ENCODE peak calls at places on chromosomes 2 and 18, in nine cellular contexts. W, K, T, U, M, Z, O, H and C are unnamed samples. For H3K4me1, the result is how much of the 10 kb centered on the place peaks cover.

GRCh38 chr2:187477041-187477440 is 29.0 kb upstream of the CALCRL start:
- DNase-seq in K (no peak), H (no peak), T (no peak), Z (no peak), U (no peak), W (peak), O (no peak), M (no peak), C (no peak)

GRCh38 chr18:77071711-77072292 is 60.8 kb downstream of the MBP start:
- DNase-seq in Z (peak), M (peak), U (no peak), T (no peak), H (no peak), K (peak), W (no peak), O (no peak), C (peak)

GRCh38 chr2:196925768-196926561 is 542 bp downstream of the PGAP1 start:
- DNase-seq in W (peak), T (peak), Z (peak), M (peak), H (peak), K (peak), U (peak), O (peak), C (peak)

GRCh38 chr2:38660282-38660681 is 5.6 kb upstream of the GALM start:
- DNase-seq in K (no peak), W (no peak), U (no peak), Z (no peak), O (no peak), H (no peak), M (no peak), T (no peak), C (no peak)

GRCh38 chr18:76823574-76823973 is 1.2 kb downstream of the ZNF236 start:
- DNase-seq in O (peak), M (peak), T (peak), W (no peak), U (peak), Z (no peak), H (peak), K (peak), C (no peak)

GRCh38 chr18:23583071-23583865 is 3.0 kb downstream of the NPC1 start:
- DNase-seq in H (no peak), T (no peak), W (no peak), Z (no peak), K (no peak), O (no peak), M (no peak), U (no peak), C (no peak)

GRCh38 chr18:74633652-74634352 is 36.1 kb downstream of the ZNF407 start:
- DNase-seq in W (no peak), Z (no peak), H (no peak), O (no peak), M (no peak), K (no peak), U (no peak), T (no peak), C (no peak)

GRCh38 chr2:66667288-66667780 is 232.4 kb downstream of the MEIS1 start:
- DNase-seq in Z (no peak), K (no peak), U (no peak), O (no peak), M (no peak), W (no peak), H (no peak), T (no peak), C (no peak)

GRCh38 chr2:55581875-55582547 is 35.4 kb downstream of the PPP4R3B start:
- DNase-seq in O (no peak), W (peak), M (peak), K (no peak), Z (no peak), U (no peak), H (no peak), T (no peak), C (peak)

GRCh38 chr2:108169982-108170625 is 69.7 kb upstream of the SULT1C3 start:
- DNase-seq in Z (no peak), K (peak), T (no peak), U (peak), O (peak), M (peak), H (peak), W (peak), C (no peak)

GRCh38 chr2:46540496-46541342 is 61.4 kb downstream of the TMEM247 start:
- DNase-seq in W (peak), K (peak), U (peak), M (peak), T (no peak), H (no peak), O (no peak), Z (no peak), C (peak)

GRCh38 chr2:150584081-150584480 is 96.6 kb upstream of the RND3 start:
- DNase-seq in W (no peak), K (no peak), O (no peak), M (no peak), Z (no peak), H (no peak), U (no peak), T (no peak), C (no peak)

GRCh38 chr18:80103231-80103630 is 5.8 kb upstream of the ADNP2 start:
- DNase-seq in W (no peak), K (no peak), O (no peak), T (no peak), M (peak), U (no peak), H (no peak), Z (no peak), C (no peak)

GRCh38 chr2:68483011-68483410 is 15.6 kb downstream of the APLF start:
- DNase-seq in H (no peak), M (no peak), U (peak), T (no peak), Z (no peak), K (no peak), O (peak), W (no peak), C (no peak)

GRCh38 chr2:215421859-215422461 is 13.9 kb downstream of the FN1 start:
- DNase-seq in O (no peak), T (no peak), M (peak), H (no peak), U (no peak), K (no peak), Z (no peak), W (no peak), C (no peak)

GRCh38 chr18:60404686-60405085 is 32.1 kb upstream of the MC4R start:
- DNase-seq in U (no peak), M (no peak), T (no peak), K (no peak), Z (no peak), H (no peak), W (no peak), O (no peak), C (no peak)

GRCh38 chr2:172048996-172049503 is 36.3 kb upstream of the DLX1 start:
- DNase-seq in H (no peak), T (no peak), W (no peak), U (no peak), M (no peak), Z (no peak), O (no peak), K (no peak), C (no peak)

GRCh38 chr18:36451454-36452251 is 154.1 kb downstream of the FHOD3 start:
- DNase-seq in H (no peak), W (no peak), T (no peak), Z (no peak), O (no peak), M (no peak), K (no peak), U (no peak), C (no peak)

GRCh38 chr18:75618146-75618545 is 190.6 kb upstream of the SMIM21 start:
- DNase-seq in U (no peak), O (no peak), Z (no peak), M (no peak), K (no peak), W (no peak), H (no peak), T (no peak), C (no peak)

GRCh38 chr18:35355140-35355618 is 11.0 kb upstream of the ZNF24 start:
- DNase-seq in W (peak), U (peak), M (peak), O (peak), T (no peak), H (peak), K (peak), Z (peak), C (peak)

GRCh38 chr2:237165405-237166276 is 80.0 kb downstream of the COPS8 start:
- DNase-seq in Z (no peak), T (no peak), H (peak), O (peak), K (peak), W (peak), U (peak), M (peak), C (no peak)

GRCh38 chr18:58691256-58691655 is 20.0 kb downstream of the MALT1 start:
- DNase-seq in O (no peak), W (no peak), Z (no peak), H (no peak), M (no peak), T (no peak), U (no peak), K (no peak), C (no peak)

GRCh38 chr2:47300609-47301276 is 102.2 kb upstream of the MSH2 start:
- DNase-seq in Z (no peak), W (no peak), H (no peak), K (no peak), T (no peak), M (no peak), O (no peak), U (no peak), C (no peak)

GRCh38 chr2:40244251-40245010 is 207.5 kb downstream of the SLC8A1 start:
- DNase-seq in M (peak), K (peak), H (peak), U (peak), Z (peak), W (peak), T (no peak), O (peak), C (peak)

GRCh38 chr18:51655327-51655698 is 457.8 kb upstream of the MEX3C start:
- DNase-seq in O (no peak), H (no peak), Z (no peak), W (no peak), K (no peak), T (no peak), M (no peak), U (peak), C (no peak)

GRCh38 chr2:119744335-119744939 is 15.3 kb upstream of the PTPN4 start:
- DNase-seq in W (no peak), Z (no peak), H (no peak), T (no peak), M (no peak), O (no peak), K (peak), U (no peak), C (no peak)

DNA sequence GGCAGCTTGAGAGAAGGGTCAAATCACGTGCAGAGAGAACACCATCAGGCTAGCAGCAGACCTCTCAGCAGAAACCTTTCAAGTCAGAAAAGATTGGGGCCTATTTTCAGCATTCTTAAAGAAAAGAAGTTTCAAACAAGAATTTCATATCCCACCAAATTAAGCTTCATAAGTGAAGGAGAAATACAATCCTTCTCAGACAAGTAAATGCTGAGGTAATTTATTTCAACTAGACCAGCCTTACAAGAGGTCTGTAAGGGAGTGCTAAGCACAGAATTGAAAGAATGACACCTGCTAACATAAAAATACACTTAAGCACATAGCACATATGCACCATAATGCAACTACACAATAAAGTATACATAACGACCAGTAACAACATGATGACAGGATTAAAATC is 693.9 kb downstream of the NYAP2 start:
- DNase-seq in K (no peak), U (no peak), O (no peak), Z (no peak), W (no peak), M (no peak), T (no peak), H (no peak), C (no peak)
- H3K4me1 ChIP-seq in K (under half), U (under half), O (under half), Z (under half), W (under half), M (under half), T (under half), H (under half), C (under half)

GRCh38 chr2:240565267-240566202 is 2.7 kb upstream of the RNPEPL1 start:
- DNase-seq in U (no peak), W (peak), T (peak), O (no peak), Z (peak), K (peak), M (no peak), H (peak), C (peak)
- H3K4me1 ChIP-seq in U (under half), W (under half), T (under half), O (under half), Z (under half), K (half or more), M (under half), H (under half), C (under half)

DNA sequence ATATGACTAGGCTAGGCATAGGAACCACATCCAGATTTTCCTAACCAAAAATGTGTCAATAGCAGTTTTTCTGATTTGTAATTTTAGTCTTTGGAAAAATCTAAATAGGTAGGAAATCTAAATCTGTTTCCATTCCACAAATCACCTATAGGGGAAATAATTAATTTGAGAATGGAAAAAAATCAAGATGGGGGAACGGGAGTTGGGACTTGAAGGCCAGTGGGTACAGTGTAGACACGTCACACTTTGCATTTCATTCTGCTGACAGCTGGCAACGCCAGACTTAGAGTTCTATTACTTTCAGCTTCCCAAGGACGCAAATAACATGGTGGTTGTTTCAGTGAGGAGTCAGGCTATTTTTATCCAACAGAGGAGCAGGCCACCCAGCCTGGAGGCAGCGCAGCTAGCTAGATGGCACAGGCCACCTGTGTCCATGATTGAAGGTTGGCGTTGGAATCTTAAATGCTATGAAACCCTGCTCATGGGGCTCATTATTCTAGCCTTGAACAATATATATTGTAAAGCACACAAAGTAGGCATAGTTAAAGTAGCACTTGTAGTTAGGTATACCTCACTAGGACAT is 23.4 kb downstream of the HNRNPA3 start:
- DNase-seq in O (no peak), M (no peak), H (no peak), U (no peak), W (no peak), K (no peak), T (no peak), Z (no peak), C (no peak)
- H3K4me1 ChIP-seq in O (under half), M (under half), H (under half), U (under half), W (under half), K (half or more), T (under half), Z (under half), C (under half)

DNA sequence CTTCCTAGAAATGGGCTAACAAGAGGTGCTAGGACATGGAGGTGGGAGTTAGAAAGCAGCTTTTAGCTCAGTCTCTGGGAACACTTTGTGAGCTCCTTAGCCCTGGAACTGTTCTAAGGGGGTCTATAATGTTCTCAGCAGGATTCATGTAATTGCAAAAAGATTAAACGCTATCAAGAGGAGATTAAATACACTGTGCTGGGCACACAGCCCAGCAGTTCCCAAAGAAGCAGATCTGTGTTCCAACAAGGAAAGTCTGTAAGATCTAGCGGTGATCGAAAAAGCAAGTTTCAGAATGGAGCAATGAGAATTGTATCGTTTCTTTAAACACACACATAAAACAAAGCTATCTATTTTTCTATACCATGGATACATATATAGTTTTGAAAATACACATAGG is 2.4 kb upstream of the ARID5A start:
- DNase-seq in U (no peak), O (no peak), T (no peak), Z (peak), H (no peak), W (no peak), M (no peak), K (no peak), C (no peak)
- H3K4me1 ChIP-seq in U (under half), O (under half), T (under half), Z (under half), H (under half), W (half or more), M (under half), K (under half), C (under half)

DNA sequence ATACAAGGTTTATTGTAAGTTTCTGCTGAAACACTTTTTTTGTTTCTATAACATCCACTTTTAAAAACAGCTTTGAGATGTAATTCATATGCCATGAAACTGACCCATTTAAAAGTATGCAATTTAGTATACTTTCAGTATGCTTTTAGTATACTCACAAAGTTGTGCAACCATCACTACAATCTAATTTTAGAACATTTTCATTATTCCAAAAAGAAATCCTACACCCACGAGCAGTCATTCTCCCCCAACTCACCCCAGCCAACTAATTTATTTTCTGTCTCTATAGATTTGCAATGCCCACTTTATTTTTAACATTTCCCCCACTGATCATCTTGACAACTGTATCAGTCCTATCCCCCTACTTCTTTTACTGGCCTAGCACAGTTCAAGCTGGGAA is 39.1 kb downstream of the FAM98A start:
- DNase-seq in K (no peak), M (peak), T (no peak), U (no peak), H (no peak), Z (no peak), O (no peak), W (no peak), C (no peak)
- H3K4me1 ChIP-seq in K (under half), M (under half), T (under half), U (under half), H (under half), Z (under half), O (under half), W (under half), C (under half)

GRCh38 chr2:216554286-216554685 is 55.6 kb downstream of the RPL37A start:
- DNase-seq in M (no peak), T (no peak), Z (no peak), H (no peak), O (no peak), U (no peak), W (no peak), K (no peak), C (no peak)
- H3K4me1 ChIP-seq in M (under half), T (under half), Z (under half), H (half or more), O (under half), U (under half), W (half or more), K (under half), C (under half)